ENCODE peak calls at places on chromosomes 3 and 15, in five cellular contexts. A is CD8-positive, alpha-beta memory T cell; D is NCI-H69; K is cerebellum; X is EH. Q is an unnamed sample.

GRCh38 chr15:64019764-64020163 is 26.5 kb downstream of the DAPK2 start:
- DNase-seq in D (peak), X (no peak), K (no peak), A (no peak), Q (no peak)

GRCh38 chr3:127473244-127474024 is 117.1 kb downstream of the TPRA1 start:
- DNase-seq in D (peak), K (no peak), A (no peak), X (no peak), Q (no peak)

GRCh38 chr3:87949879-87950208 is 109.0 kb downstream of the CGGBP1 start:
- DNase-seq in X (no peak), A (no peak), D (no peak), K (no peak), Q (no peak)

GRCh38 chr15:52290329-52290728 is 5.3 kb downstream of the MYO5C start:
- DNase-seq in A (no peak), D (no peak), K (no peak), X (no peak), Q (no peak)

GRCh38 chr15:92751528-92751927 is 96.0 kb upstream of the FAM174B start:
- DNase-seq in K (no peak), X (no peak), D (no peak), A (no peak), Q (no peak)

GRCh38 chr3:78871048-78871447 is 896.8 kb downstream of the ROBO1 start:
- DNase-seq in X (no peak), K (no peak), D (peak), A (no peak), Q (no peak)

GRCh38 chr15:41337631-41338522 is 5.2 kb downstream of the NUSAP1 start:
- DNase-seq in X (peak), D (no peak), K (no peak), A (no peak), Q (no peak)

GRCh38 chr3:151135548-151136337 is 50.3 kb downstream of the MED12L start:
- DNase-seq in X (no peak), K (peak), A (peak), D (peak), Q (no peak)

GRCh38 chr3:133038089-133038730 is at the start of gene TMEM108:
- DNase-seq in D (peak), X (peak), K (peak), A (no peak), Q (no peak)

GRCh38 chr3:195042741-195043611 is 228.0 kb downstream of the XXYLT1 start:
- DNase-seq in K (no peak), X (no peak), A (no peak), D (no peak), Q (no peak)

GRCh38 chr15:80418892-80419537 is 14.8 kb downstream of the ARNT2 start:
- DNase-seq in K (peak), D (peak), A (no peak), X (peak), Q (no peak)

GRCh38 chr3:149224736-149225594 is 3.3 kb upstream of the CP start:
- DNase-seq in K (no peak), D (no peak), X (peak), A (peak), Q (no peak)

GRCh38 chr3:165635791-165636681 is 201.2 kb downstream of the BCHE start:
- DNase-seq in D (no peak), K (no peak), X (no peak), A (no peak), Q (no peak)

GRCh38 chr3:52238761-52239701 is at the start of gene TWF2:
- DNase-seq in K (peak), D (peak), X (peak), A (peak), Q (no peak)

GRCh38 chr3:197881601-197882000 is 68.4 kb upstream of the RPL35A start:
- DNase-seq in A (no peak), K (no peak), D (peak), X (peak), Q (no peak)

GRCh38 chr3:195003006-195003892 is 267.7 kb downstream of the XXYLT1 start:
- DNase-seq in K (no peak), D (peak), A (no peak), X (no peak), Q (peak)

Q was measured in vagina.